ENCODE peak calls at places on chromosomes 5 and 9, in ten cellular contexts. I is Caki2; G is head of caudate nucleus; L is A549; Y is NCI-H774; N is NCI-H69; J is activated CD8-positive, alpha-beta memory T cell treated with anti-CD3 and anti-CD28 coated beads, Interleukin-2, amount 50 U/mL, for 48 hours; F is smooth muscle cell of the brain vasculature; O is pancreas; S is stimulated activated effector memory CD8-positive, alpha-beta T cell treated with anti-CD3 and anti-CD28 coated beads, Interleukin-12 subunit alpha, Interleukin-12 subunit beta, amount 100 ng/mL, for 72 hours. H is an unnamed sample.

GRCh38 chr5:163917741-163918140 is 412.3 kb downstream of the MAT2B start:
- DNase-seq in S (no peak), I (no peak), F (no peak), J (no peak), N (peak; percentile 18), Y (no peak), L (no peak), O (no peak), G (no peak), H (no peak)

GRCh38 chr5:139415869-139416268 is 12.0 kb upstream of the SPATA24 start:
- DNase-seq in Y (no peak), G (no peak), O (no peak), N (no peak), I (no peak), L (no peak), J (no peak), F (no peak), S (no peak), H (no peak)

GRCh38 chr5:9054821-9055589 is 490.9 kb downstream of the SEMA5A start:
- DNase-seq in I (no peak), L (no peak), N (no peak), O (no peak), Y (no peak), S (no peak), G (no peak), F (no peak), J (no peak), H (no peak)

GRCh38 chr5:164600166-164600715 is 1094.8 kb downstream of the MAT2B start:
- DNase-seq in O (no peak), I (no peak), Y (no peak), L (no peak), F (no peak), J (no peak), S (no peak), G (no peak), N (no peak), H (no peak)

GRCh38 chr5:85545129-85545528 is 1072.6 kb upstream of the COX7C start:
- DNase-seq in I (no peak), J (no peak), N (peak; percentile 34), Y (no peak), L (no peak), S (no peak), O (no peak), F (no peak), G (no peak), H (no peak)

GRCh38 chr9:83327323-83327722 is 210.9 kb downstream of the FRMD3 start:
- DNase-seq in N (no peak), J (no peak), G (no peak), I (no peak), Y (no peak), L (peak; percentile 21), S (no peak), F (no peak), O (no peak), H (no peak)

GRCh38 chr5:112709416-112709815 is 28.3 kb upstream of the APC start:
- DNase-seq in I (no peak), O (no peak), N (no peak), G (no peak), F (no peak), Y (no peak), J (no peak), S (no peak), L (no peak), H (no peak)

GRCh38 chr5:59542841-59543825 is 350.4 kb downstream of the PDE4D start:
- DNase-seq in N (peak; percentile 92), I (peak; percentile 75), F (peak; percentile 37), Y (peak; percentile 58), L (peak; percentile 96), S (no peak), G (peak; percentile 17), J (no peak), O (no peak), H (no peak)

GRCh38 chr9:77807295-77807694 is 159.2 kb upstream of the GNA14 start:
- DNase-seq in L (peak; percentile 27), I (no peak), O (no peak), N (no peak), S (no peak), J (no peak), Y (no peak), F (no peak), G (no peak), H (peak; percentile 15)